ENCODE peak calls at places on chromosome X, in eight cellular contexts. One of them, this sample, is unnamed.

GRCh38 chrX:12137982-12138365 is 299 bp upstream of the FRMPD4 start:
- DNase-seq in ELR: peak; percentile 30
- DNase-seq in cardiac fibroblast: no peak
- DNase-seq in neural crest cell: peak; percentile 1
- DNase-seq in amygdala: no peak
- DNase-seq in GM04503: no peak
- DNase-seq in mucosa of descending colon: no peak
- DNase-seq in RPMI8226: no peak
- DNase-seq in this sample: no peak

GRCh38 chrX:131792789-131793462 is 230.2 kb upstream of the STK26 start:
- DNase-seq in ELR: peak; percentile 72
- DNase-seq in cardiac fibroblast: no peak
- DNase-seq in neural crest cell: no peak
- DNase-seq in amygdala: no peak
- DNase-seq in GM04503: no peak
- DNase-seq in mucosa of descending colon: no peak
- DNase-seq in RPMI8226: peak; percentile 94
- DNase-seq in this sample: no peak

GRCh38 chrX:46574941-46575381 is 1.4 kb downstream of the CHST7 start:
- DNase-seq in ELR: peak; percentile 44
- DNase-seq in cardiac fibroblast: peak; percentile 18
- DNase-seq in neural crest cell: no peak
- DNase-seq in amygdala: no peak
- DNase-seq in GM04503: no peak
- DNase-seq in mucosa of descending colon: peak; percentile 15
- DNase-seq in RPMI8226: peak; percentile 84
- DNase-seq in this sample: no peak

GRCh38 chrX:57528670-57529255 is 63.0 kb upstream of the ZXDB start:
- DNase-seq in ELR: peak; percentile 0
- DNase-seq in cardiac fibroblast: peak; percentile 0
- DNase-seq in neural crest cell: no peak
- DNase-seq in amygdala: no peak
- DNase-seq in GM04503: no peak
- DNase-seq in mucosa of descending colon: peak; percentile 21
- DNase-seq in RPMI8226: peak; percentile 13
- DNase-seq in this sample: no peak

GRCh38 chrX:84735025-84735424 is 232.8 kb upstream of the HDX start:
- DNase-seq in ELR: no peak
- DNase-seq in cardiac fibroblast: no peak
- DNase-seq in neural crest cell: no peak
- DNase-seq in amygdala: no peak
- DNase-seq in GM04503: no peak
- DNase-seq in mucosa of descending colon: no peak
- DNase-seq in RPMI8226: no peak
- DNase-seq in this sample: no peak

GRCh38 chrX:39204945-39205344 is 403.7 kb downstream of the MID1IP1 start:
- DNase-seq in ELR: no peak
- DNase-seq in cardiac fibroblast: no peak
- DNase-seq in neural crest cell: no peak
- DNase-seq in amygdala: no peak
- DNase-seq in GM04503: no peak
- DNase-seq in mucosa of descending colon: no peak
- DNase-seq in RPMI8226: no peak
- DNase-seq in this sample: no peak

GRCh38 chrX:154484255-154485149 is 1.9 kb downstream of the UBL4A start:
- DNase-seq in ELR: peak; percentile 49
- DNase-seq in cardiac fibroblast: no peak
- DNase-seq in neural crest cell: no peak
- DNase-seq in amygdala: no peak
- DNase-seq in GM04503: no peak
- DNase-seq in mucosa of descending colon: no peak
- DNase-seq in RPMI8226: no peak
- DNase-seq in this sample: no peak

GRCh38 chrX:107672955-107673378 is 44.7 kb downstream of the PRPS1 start:
- DNase-seq in ELR: peak; percentile 70
- DNase-seq in cardiac fibroblast: peak; percentile 93
- DNase-seq in neural crest cell: no peak
- DNase-seq in amygdala: no peak
- DNase-seq in GM04503: no peak
- DNase-seq in mucosa of descending colon: peak; percentile 81
- DNase-seq in RPMI8226: peak; percentile 75
- DNase-seq in this sample: peak; percentile 50

This sample was measured in pancreas.